ENCODE peak calls at places on chromosomes 12 and 14, in six cellular contexts. Z is breast epithelium, L is adrenal gland, Y is A549, H is gastrocnemius medialis, E is transverse colon. M is an unnamed sample.

GRCh38 chr14:66359500-66359899 is 126.7 kb upstream of the CCDC196 start:
- DNase-seq in Z (no peak), L (no peak), Y (peak; percentile 41), H (no peak), E (no peak), M (no peak)

GRCh38 chr14:51873221-51873893 is 12.9 kb downstream of the GNG2 start:
- DNase-seq in Z (no peak), L (peak; percentile 29), Y (peak; percentile 61), H (no peak), E (no peak), M (no peak)

GRCh38 chr12:114729731-114730130 is 45.8 kb upstream of the TBX3 start:
- DNase-seq in Z (no peak), L (no peak), Y (no peak), H (no peak), E (no peak), M (no peak)

GRCh38 chr12:85979641-85980040 is 105.5 kb downstream of the NTS start:
- DNase-seq in Z (no peak), L (no peak), Y (no peak), H (no peak), E (no peak), M (no peak)

GRCh38 chr12:111753144-111753881 is 13.4 kb upstream of the ALDH2 start:
- DNase-seq in Z (no peak), L (peak; percentile 84), Y (peak; percentile 82), H (peak; percentile 61), E (peak; percentile 75), M (peak; percentile 74)

GRCh38 chr14:102050625-102051024 is 36.2 kb downstream of the HSP90AA1 start:
- DNase-seq in Z (no peak), L (peak; percentile 77), Y (no peak), H (peak; percentile 73), E (no peak), M (no peak)

GRCh38 chr12:31896514-31897039 is 62.6 kb upstream of the RESF1 start:
- DNase-seq in Z (peak; percentile 34), L (peak; percentile 54), Y (no peak), H (peak; percentile 23), E (peak; percentile 73), M (peak; percentile 60)

GRCh38 chr12:52791271-52792184 is 4.4 kb downstream of the KRT3 start:
- DNase-seq in Z (no peak), L (no peak), Y (no peak), H (no peak), E (no peak), M (no peak)

GRCh38 chr12:69334138-69334537 is 14.0 kb upstream of the LYZ start:
- DNase-seq in Z (no peak), L (no peak), Y (no peak), H (no peak), E (no peak), M (no peak)

GRCh38 chr12:130186631-130187269 is 24.5 kb downstream of the FZD10 start:
- DNase-seq in Z (no peak), L (no peak), Y (peak; percentile 24), H (no peak), E (no peak), M (no peak)

GRCh38 chr12:94760786-94761185 is 110.4 kb upstream of the TMCC3 start:
- DNase-seq in Z (no peak), L (no peak), Y (no peak), H (no peak), E (no peak), M (no peak)

GRCh38 chr12:74401035-74401434 is 136.6 kb upstream of the ATXN7L3B start:
- DNase-seq in Z (no peak), L (no peak), Y (peak; percentile 11), H (no peak), E (no peak), M (no peak)

GRCh38 chr12:29582677-29583076 is 85.2 kb upstream of the OVCH1 start:
- DNase-seq in Z (no peak), L (peak; percentile 62), Y (no peak), H (no peak), E (no peak), M (no peak)

GRCh38 chr12:67517181-67517887 is 131.2 kb upstream of the DYRK2 start:
- DNase-seq in Z (peak; percentile 65), L (peak; percentile 47), Y (peak; percentile 10), H (no peak), E (peak; percentile 23), M (no peak)

GRCh38 chr12:27922591-27923139 is 49.9 kb downstream of the PTHLH start:
- DNase-seq in Z (peak; percentile 48), L (peak; percentile 74), Y (no peak), H (no peak), E (no peak), M (peak; percentile 14)

GRCh38 chr14:103095210-103095778 is 769 bp downstream of the EXOC3L4 start:
- DNase-seq in Z (no peak), L (no peak), Y (no peak), H (no peak), E (peak; percentile 54), M (no peak)

GRCh38 chr12:57515934-57516541 is 4.3 kb downstream of the DDIT3 start:
- DNase-seq in Z (no peak), L (no peak), Y (no peak), H (no peak), E (no peak), M (no peak)

GRCh38 chr12:57514720-57515467 is 5.4 kb downstream of the DDIT3 start:
- DNase-seq in Z (no peak), L (no peak), Y (no peak), H (no peak), E (no peak), M (no peak)

GRCh38 chr12:57516617-57517153 is 3.6 kb downstream of the DDIT3 start:
- DNase-seq in Z (no peak), L (no peak), Y (no peak), H (no peak), E (no peak), M (no peak)

GRCh38 chr12:57517187-57517586 is 3.1 kb downstream of the DDIT3 start:
- DNase-seq in Z (no peak), L (peak; percentile 60), Y (no peak), H (peak; percentile 74), E (no peak), M (no peak)

DNA sequence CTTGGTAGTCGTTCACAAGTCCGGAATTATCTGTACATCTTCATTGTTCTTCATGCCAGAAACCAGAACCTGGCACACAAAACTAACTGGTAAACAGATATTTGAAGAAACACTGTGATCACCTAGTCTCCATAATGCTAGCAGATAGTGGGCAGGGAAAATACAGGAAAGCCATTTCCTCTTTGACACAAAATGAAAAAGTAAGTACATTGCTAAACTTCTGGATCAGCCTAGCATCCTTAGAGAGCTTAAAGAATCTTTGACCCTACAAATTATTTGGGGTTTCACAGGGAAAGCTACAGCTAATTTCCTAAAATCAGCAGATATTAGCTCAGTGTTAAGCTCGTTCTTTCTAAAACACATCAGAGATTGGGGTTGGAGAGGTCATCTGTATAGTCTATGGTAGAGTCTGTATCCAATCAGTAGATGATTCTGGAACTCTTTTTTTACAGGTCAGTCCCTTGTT is 4.8 kb downstream of the DDIT3 start:
- DNase-seq in Z (no peak), L (no peak), Y (no peak), H (no peak), E (no peak), M (no peak)
- TF ChIP-seq POLR2A in Z (no peak), L (no peak), Y (no peak), H (no peak), E (no peak), M (no peak)

DNA sequence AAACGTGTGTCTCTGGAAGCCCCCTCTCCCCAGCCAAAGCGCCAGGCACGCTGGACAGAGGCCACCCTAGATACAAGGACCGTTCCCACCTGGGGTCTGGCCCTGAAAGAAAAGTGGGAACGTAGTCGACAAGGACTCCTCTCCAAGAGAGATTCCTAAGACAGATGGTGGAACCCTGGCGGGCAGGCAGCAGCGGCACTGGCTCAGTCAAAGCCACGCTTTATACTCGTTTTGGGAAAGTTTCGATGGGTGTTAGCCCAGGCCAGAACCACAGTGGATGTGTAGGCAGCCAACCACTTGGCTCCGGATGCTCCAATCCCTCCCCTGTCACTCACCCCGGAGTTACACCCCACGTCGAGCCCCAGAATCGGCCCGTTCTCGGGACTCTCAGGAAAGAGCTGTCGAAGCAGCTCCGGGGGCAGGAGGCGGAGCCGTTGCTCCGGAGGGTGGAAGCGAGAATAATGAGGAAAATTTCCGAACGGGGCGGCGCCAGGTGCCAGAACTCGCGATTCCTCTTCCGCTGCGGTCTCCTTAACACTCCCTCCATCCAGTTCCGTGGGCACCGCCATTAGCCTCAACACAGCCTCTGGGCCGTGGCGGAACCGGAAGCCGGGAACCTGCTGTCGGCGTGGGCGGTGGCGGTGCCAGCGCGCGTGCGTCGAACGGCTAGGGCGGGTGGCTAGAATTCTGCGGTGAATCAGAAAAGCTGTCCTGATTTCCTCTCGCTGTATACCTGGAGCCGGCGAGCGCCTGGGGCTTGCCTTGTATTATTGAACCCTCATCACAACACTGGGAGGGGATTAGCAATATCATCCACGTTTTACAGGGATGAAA is at the start of gene BCDIN3D:
- DNase-seq in Z (peak; percentile 88), L (peak; percentile 93), Y (peak; percentile 78), H (peak; percentile 84), E (peak; percentile 95), M (peak; percentile 95)
- TF ChIP-seq POLR2A in Z (peak; percentile 61), L (peak; percentile 87), Y (peak; percentile 91), H (peak; percentile 58), E (peak; percentile 82), M (peak; percentile 12)

GRCh38 chr14:59217011-59217410 is 28.5 kb downstream of the DAAM1 start:
- DNase-seq in Z (no peak), L (no peak), Y (no peak), H (no peak), E (no peak), M (no peak)

GRCh38 chr14:59215757-59216156 is 27.3 kb downstream of the DAAM1 start:
- DNase-seq in Z (no peak), L (no peak), Y (no peak), H (no peak), E (no peak), M (no peak)

GRCh38 chr14:59213368-59214315 is 25.2 kb downstream of the DAAM1 start:
- DNase-seq in Z (no peak), L (no peak), Y (no peak), H (no peak), E (no peak), M (no peak)

GRCh38 chr14:59214702-59215302 is 26.3 kb downstream of the DAAM1 start:
- DNase-seq in Z (no peak), L (no peak), Y (no peak), H (no peak), E (no peak), M (no peak)

GRCh38 chr14:59215353-59215752 is 26.9 kb downstream of the DAAM1 start:
- DNase-seq in Z (peak; percentile 72), L (no peak), Y (no peak), H (peak; percentile 81), E (peak; percentile 51), M (peak; percentile 81)
- TF ChIP-seq POLR2A in Z (no peak), L (no peak), Y (no peak), H (no peak), E (no peak), M (no peak)

GRCh38 chr14:22839159-22839779 is 2.9 kb downstream of the MMP14 start:
- DNase-seq in Z (no peak), L (peak; percentile 54), Y (no peak), H (peak; percentile 69), E (peak; percentile 29), M (no peak)

GRCh38 chr14:22836301-22837058 is at the start of gene MMP14:
- DNase-seq in Z (peak; percentile 80), L (peak; percentile 72), Y (no peak), H (peak; percentile 74), E (peak; percentile 79), M (peak; percentile 79)

GRCh38 chr14:22837059-22837749 is 819 bp downstream of the MMP14 start:
- DNase-seq in Z (no peak), L (peak; percentile 76), Y (no peak), H (no peak), E (peak; percentile 58), M (peak; percentile 64)

GRCh38 chr14:22838631-22839041 is 2.3 kb downstream of the MMP14 start:
- DNase-seq in Z (no peak), L (no peak), Y (no peak), H (no peak), E (peak; percentile 25), M (no peak)

GRCh38 chr14:22837750-22838538 is 1.6 kb downstream of the MMP14 start:
- DNase-seq in Z (no peak), L (no peak), Y (no peak), H (peak; percentile 77), E (peak; percentile 55), M (peak; percentile 62)
- TF ChIP-seq POLR2A in Z (peak; percentile 22), L (no peak), Y (no peak), H (peak; percentile 56), E (peak; percentile 13), M (no peak)

M was measured in testis.